ENCODE peak calls at places on chromosomes 2 and 18, in four cellular contexts. X, I, C and G are unnamed samples.

GRCh38 chr18:57025525-57025924 is 121.4 kb upstream of the BOD1L2 start:
- DNase-seq in X (no peak), I (no peak), C (no peak), G (no peak)

GRCh38 chr2:153477641-153478288 is 797 bp downstream of the RPRM start:
- DNase-seq in X (no peak), I (no peak), C (no peak), G (no peak)

GRCh38 chr18:58606236-58606635 is 22.7 kb downstream of the ALPK2 start:
- DNase-seq in X (no peak), I (no peak), C (no peak), G (no peak)

GRCh38 chr2:40642261-40642660 is 190.4 kb upstream of the SLC8A1 start:
- DNase-seq in X (no peak), I (no peak), C (no peak), G (no peak)

GRCh38 chr18:45066868-45067267 is 386.2 kb downstream of the SETBP1 start:
- DNase-seq in X (peak), I (peak), C (peak), G (no peak)

GRCh38 chr2:121210691-121211090 is 74.3 kb downstream of the TFCP2L1 start:
- DNase-seq in X (no peak), I (no peak), C (peak), G (no peak)

GRCh38 chr2:240125749-240126148 is 10.4 kb downstream of the COPS9 start:
- DNase-seq in X (no peak), I (no peak), C (no peak), G (no peak)

GRCh38 chr2:140508756-140509155 is 1622.1 kb downstream of the LRP1B start:
- DNase-seq in X (no peak), I (no peak), C (no peak), G (no peak)

GRCh38 chr18:3330622-3331021 is 68.7 kb downstream of the MYL12B start:
- DNase-seq in X (no peak), I (no peak), C (no peak), G (no peak)

GRCh38 chr2:110800611-110801402 is 68.4 kb downstream of the ACOXL start:
- DNase-seq in X (no peak), I (no peak), C (no peak), G (no peak)

GRCh38 chr2:215354771-215355695 is 43.2 kb downstream of the ATIC start:
- DNase-seq in X (no peak), I (no peak), C (no peak), G (no peak)

GRCh38 chr2:62293490-62294212 is 97.7 kb downstream of the B3GNT2 start:
- DNase-seq in X (no peak), I (no peak), C (no peak), G (no peak)

GRCh38 chr2:168849610-168850009 is 40.6 kb downstream of the SPC25 start:
- DNase-seq in X (no peak), I (no peak), C (peak), G (no peak)

GRCh38 chr2:38546064-38546463 is 56.7 kb downstream of the HNRNPLL start:
- DNase-seq in X (no peak), I (no peak), C (no peak), G (no peak)

GRCh38 chr18:48922801-48923730 is 27.7 kb downstream of the SMAD7 start:
- DNase-seq in X (no peak), I (peak), C (peak), G (no peak)

GRCh38 chr2:191917430-191917881 is 70.6 kb upstream of the CAVIN2 start:
- DNase-seq in X (no peak), I (no peak), C (no peak), G (no peak)

GRCh38 chr18:42860011-42860410 is 255.5 kb downstream of the RIT2 start:
- DNase-seq in X (no peak), I (no peak), C (no peak), G (no peak)

GRCh38 chr2:217160103-217160502 is 300.2 kb upstream of the TNP1 start:
- DNase-seq in X (no peak), I (no peak), C (no peak), G (no peak)

GRCh38 chr2:144198116-144198515 is 321.8 kb downstream of the ZEB2 start:
- DNase-seq in X (no peak), I (peak), C (no peak), G (no peak)

GRCh38 chr18:55321268-55322175 is 266.5 kb downstream of the TCF4 start:
- DNase-seq in X (peak), I (peak), C (no peak), G (no peak)

GRCh38 chr2:230885467-230886130 is 20.9 kb downstream of the ITM2C start:
- DNase-seq in X (no peak), I (peak), C (peak), G (peak)

GRCh38 chr2:68908392-68908970 is 37.3 kb upstream of the BMP10 start:
- DNase-seq in X (peak), I (peak), C (peak), G (peak)

GRCh38 chr2:237558918-237559645 is 7.3 kb upstream of the PRLH start:
- DNase-seq in X (no peak), I (no peak), C (no peak), G (no peak)

GRCh38 chr2:162029287-162029901 is 44.6 kb downstream of the DPP4 start:
- DNase-seq in X (no peak), I (no peak), C (no peak), G (no peak)

GRCh38 chr2:52289776-52290175 is 1257.8 kb upstream of the NRXN1 start:
- DNase-seq in X (no peak), I (no peak), C (no peak), G (no peak)

GRCh38 chr2:183185534-183185933 is 61.3 kb downstream of the NUP35 start:
- DNase-seq in X (no peak), I (no peak), C (no peak), G (no peak)

GRCh38 chr2:229206548-229206947 is 64.5 kb downstream of the PID1 start:
- DNase-seq in X (no peak), I (no peak), C (no peak), G (no peak)

GRCh38 chr2:7572460-7572859 is 655.2 kb downstream of the RNF144A start:
- DNase-seq in X (no peak), I (no peak), C (no peak), G (no peak)

GRCh38 chr2:126482582-126483464 is 173.1 kb upstream of the GYPC start:
- DNase-seq in X (no peak), I (no peak), C (peak), G (no peak)

GRCh38 chr18:23106575-23106974 is 28.7 kb upstream of the CABLES1 start:
- DNase-seq in X (no peak), I (no peak), C (no peak), G (no peak)

GRCh38 chr18:22066083-22066485 is 103.3 kb upstream of the GATA6 start:
- DNase-seq in X (no peak), I (no peak), C (peak), G (no peak)

GRCh38 chr2:226355600-226355999 is 444.0 kb downstream of the IRS1 start:
- DNase-seq in X (no peak), I (no peak), C (no peak), G (no peak)

DNA sequence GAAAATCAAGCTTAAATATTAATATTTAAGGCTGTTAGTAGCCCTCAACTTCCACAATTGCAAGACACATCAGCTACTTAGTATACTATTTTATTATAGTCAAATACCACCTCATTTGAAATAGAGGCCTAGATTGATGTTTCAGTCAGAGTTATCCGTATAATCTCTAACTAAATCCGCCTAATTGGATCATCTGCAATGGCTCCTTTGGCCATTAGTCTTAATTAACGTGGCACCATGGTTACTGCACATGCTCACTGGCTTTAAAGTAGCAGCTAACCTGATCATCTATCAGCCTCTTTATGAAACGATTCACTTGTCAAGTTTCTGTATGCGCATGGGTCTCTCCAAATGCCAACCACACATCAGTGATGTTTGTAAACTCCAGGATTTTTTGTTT is 112.3 kb downstream of the COLEC12 start:
- DNase-seq in X (no peak), I (no peak), C (no peak), G (no peak)
- TF ChIP-seq SPI1 in X (no peak), I (no peak), C (no peak), G (no peak)

DNA sequence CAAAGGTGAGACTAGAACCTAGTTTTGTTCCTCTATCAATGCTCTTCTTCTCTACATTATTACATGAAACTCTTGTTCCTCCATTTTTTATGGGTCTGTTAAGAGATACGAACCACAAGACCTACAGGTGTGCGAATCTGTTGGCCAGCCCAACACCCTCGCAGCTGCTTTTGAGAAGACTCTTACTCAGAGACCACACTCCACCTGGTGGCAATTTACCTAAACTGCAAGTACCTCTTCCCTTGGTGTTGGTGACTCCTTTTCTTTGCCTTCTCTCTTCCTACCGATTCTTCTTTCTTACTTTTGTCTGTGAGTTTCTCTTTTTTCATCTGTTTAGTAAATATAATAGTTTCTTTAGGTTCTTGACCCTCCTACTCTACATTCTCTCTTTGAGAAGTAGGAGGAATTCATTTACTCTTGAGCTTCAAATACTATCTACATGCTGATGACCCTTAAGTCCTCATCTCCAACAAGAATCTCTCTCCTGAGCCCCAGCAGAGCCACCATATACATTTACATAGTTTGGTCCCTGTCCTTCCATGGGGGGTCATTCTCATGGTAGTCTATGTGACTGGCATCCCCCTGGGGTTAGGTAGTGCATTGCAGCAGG is 81.8 kb upstream of the GAREM1 start:
- DNase-seq in X (no peak), I (peak), C (peak), G (peak)
- TF ChIP-seq SPI1 in X (no peak), I (no peak), C (no peak), G (no peak)

GRCh38 chr2:158487419-158487818 is 30.7 kb downstream of the PKP4 start:
- DNase-seq in X (no peak), I (no peak), C (no peak), G (no peak)
- TF ChIP-seq SPI1 in X (no peak), I (no peak), C (no peak), G (no peak)

GRCh38 chr2:45072862-45073237 is 63.6 kb upstream of the SIX2 start:
- DNase-seq in X (no peak), I (no peak), C (no peak), G (no peak)

GRCh38 chr2:45069711-45070664 is 60.7 kb upstream of the SIX2 start:
- DNase-seq in X (no peak), I (no peak), C (no peak), G (no peak)

GRCh38 chr2:45068643-45069140 is 59.4 kb upstream of the SIX2 start:
- DNase-seq in X (no peak), I (no peak), C (no peak), G (no peak)

GRCh38 chr2:45072064-45072861 is 63.0 kb upstream of the SIX2 start:
- DNase-seq in X (no peak), I (no peak), C (no peak), G (no peak)

GRCh38 chr2:45067859-45068642 is 58.8 kb upstream of the SIX2 start:
- DNase-seq in X (no peak), I (no peak), C (no peak), G (no peak)
- TF ChIP-seq SPI1 in X (no peak), I (no peak), C (no peak), G (no peak)

DNA sequence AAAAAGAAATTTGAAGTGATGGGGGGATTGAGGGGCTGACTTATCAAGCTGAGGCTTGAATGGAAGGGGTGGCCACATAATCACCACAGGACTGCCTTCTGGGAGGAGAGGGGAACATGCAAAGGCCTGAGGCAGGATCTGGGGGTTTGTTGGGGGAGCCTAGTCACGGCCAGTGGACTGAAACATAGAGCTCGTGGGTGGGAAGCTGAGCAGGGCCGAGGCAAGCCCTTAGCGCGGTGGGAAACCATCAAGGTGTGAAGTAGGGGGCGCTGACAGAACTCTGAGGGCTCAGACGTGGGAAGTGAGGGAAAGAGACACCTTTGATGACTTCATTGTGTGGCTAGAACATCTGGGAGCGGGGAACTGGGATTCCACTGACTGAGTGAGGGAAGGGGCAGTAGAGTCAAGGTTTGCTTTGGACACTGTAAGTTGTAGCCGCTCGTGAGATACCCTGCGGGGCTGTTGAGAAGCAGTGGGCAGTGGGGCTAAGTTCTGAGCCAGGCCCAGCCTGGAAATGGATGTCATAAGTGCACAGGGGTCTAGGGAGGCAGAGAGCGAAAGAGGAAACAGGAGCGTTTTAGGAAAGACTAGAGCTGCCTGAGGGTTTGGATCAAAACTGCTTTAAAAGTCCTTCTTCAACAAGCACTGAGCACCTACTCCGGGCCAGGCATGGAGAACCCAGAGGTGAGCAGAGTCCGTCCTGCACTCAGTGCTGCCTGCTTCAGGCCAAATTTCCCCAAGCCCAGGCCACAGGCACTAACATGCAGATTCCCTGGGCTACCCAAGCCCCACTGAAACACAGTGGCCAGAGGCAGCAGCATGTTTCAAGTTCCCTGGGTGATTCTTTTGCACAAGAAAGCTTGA is 694 bp upstream of the SNORC start:
- DNase-seq in X (no peak), I (no peak), C (no peak), G (no peak)
- TF ChIP-seq SPI1 in X (no peak), I (no peak), C (no peak), G (no peak)